ENCODE peak calls at places on chromosome 12, in five cellular contexts. One of them, this sample, is unnamed.

GRCh38 chr12:27462851-27463250 is 16.3 kb downstream of the SMCO2 start:
- DNase-seq in SK-N-SH: no peak
- DNase-seq in HepG2: no peak
- DNase-seq in H1: no peak
- DNase-seq in H9: no peak
- DNase-seq in this sample: no peak

GRCh38 chr12:87853448-87854003 is 175.7 kb downstream of the C12orf50 start:
- DNase-seq in SK-N-SH: no peak
- DNase-seq in HepG2: no peak
- DNase-seq in H1: no peak
- DNase-seq in H9: peak; percentile 38
- DNase-seq in this sample: no peak

GRCh38 chr12:126807312-126807711 is 1459.7 kb upstream of the TMEM132C start:
- DNase-seq in SK-N-SH: no peak
- DNase-seq in HepG2: no peak
- DNase-seq in H1: no peak
- DNase-seq in H9: no peak
- DNase-seq in this sample: no peak

GRCh38 chr12:65649126-65649525 is 175.2 kb upstream of the HMGA2 start:
- DNase-seq in SK-N-SH: no peak
- DNase-seq in HepG2: no peak
- DNase-seq in H1: no peak
- DNase-seq in H9: no peak
- DNase-seq in this sample: peak; percentile 99

GRCh38 chr12:71160585-71160984 is 2.8 kb upstream of the TSPAN8 start:
- DNase-seq in SK-N-SH: no peak
- DNase-seq in HepG2: no peak
- DNase-seq in H1: no peak
- DNase-seq in H9: no peak
- DNase-seq in this sample: peak; percentile 53

GRCh38 chr12:122990561-122990960 is 10.1 kb downstream of the ARL6IP4 start:
- DNase-seq in SK-N-SH: no peak
- DNase-seq in HepG2: no peak
- DNase-seq in H1: no peak
- DNase-seq in H9: no peak
- DNase-seq in this sample: no peak

GRCh38 chr12:70267550-70267949 is 24.3 kb downstream of the CNOT2 start:
- DNase-seq in SK-N-SH: no peak
- DNase-seq in HepG2: no peak
- DNase-seq in H1: no peak
- DNase-seq in H9: no peak
- DNase-seq in this sample: no peak

GRCh38 chr12:89433634-89434033 is 81.3 kb upstream of the DUSP6 start:
- DNase-seq in SK-N-SH: no peak
- DNase-seq in HepG2: no peak
- DNase-seq in H1: no peak
- DNase-seq in H9: no peak
- DNase-seq in this sample: no peak

GRCh38 chr12:51395283-51396230 is 4.4 kb upstream of the GALNT6 start:
- DNase-seq in SK-N-SH: peak; percentile 52
- DNase-seq in HepG2: no peak
- DNase-seq in H1: no peak
- DNase-seq in H9: peak; percentile 28
- DNase-seq in this sample: no peak

GRCh38 chr12:111434680-111435338 is 29.1 kb downstream of the SH2B3 start:
- DNase-seq in SK-N-SH: no peak
- DNase-seq in HepG2: no peak
- DNase-seq in H1: no peak
- DNase-seq in H9: no peak
- DNase-seq in this sample: no peak

GRCh38 chr12:46492471-46493351 is 120.1 kb upstream of the SLC38A2 start:
- DNase-seq in SK-N-SH: no peak
- DNase-seq in HepG2: peak; percentile 100
- DNase-seq in H1: no peak
- DNase-seq in H9: no peak
- DNase-seq in this sample: peak; percentile 89

GRCh38 chr12:62268956-62269355 is 8.8 kb downstream of the USP15 start:
- DNase-seq in SK-N-SH: no peak
- DNase-seq in HepG2: no peak
- DNase-seq in H1: no peak
- DNase-seq in H9: no peak
- DNase-seq in this sample: peak; percentile 67

GRCh38 chr12:108890208-108890607 is 10.3 kb downstream of the DAO start:
- DNase-seq in SK-N-SH: no peak
- DNase-seq in HepG2: no peak
- DNase-seq in H1: no peak
- DNase-seq in H9: peak; percentile 54
- DNase-seq in this sample: peak; percentile 50

GRCh38 chr12:31834158-31834557 is 105.3 kb upstream of the AMN1 start:
- DNase-seq in SK-N-SH: no peak
- DNase-seq in HepG2: no peak
- DNase-seq in H1: no peak
- DNase-seq in H9: no peak
- DNase-seq in this sample: no peak

GRCh38 chr12:20628999-20629398 is 66.1 kb upstream of the SLCO1C1 start:
- DNase-seq in SK-N-SH: no peak
- DNase-seq in HepG2: peak; percentile 70
- DNase-seq in H1: no peak
- DNase-seq in H9: no peak
- DNase-seq in this sample: no peak

GRCh38 chr12:20625531-20625930 is 69.6 kb upstream of the SLCO1C1 start:
- DNase-seq in SK-N-SH: no peak
- DNase-seq in HepG2: no peak
- DNase-seq in H1: no peak
- DNase-seq in H9: no peak
- DNase-seq in this sample: no peak

GRCh38 chr12:20627001-20627588 is 68.0 kb upstream of the SLCO1C1 start:
- DNase-seq in SK-N-SH: no peak
- DNase-seq in HepG2: no peak
- DNase-seq in H1: no peak
- DNase-seq in H9: no peak
- DNase-seq in this sample: no peak

GRCh38 chr12:20628388-20628787 is 66.7 kb upstream of the SLCO1C1 start:
- DNase-seq in SK-N-SH: no peak
- DNase-seq in HepG2: peak; percentile 80
- DNase-seq in H1: no peak
- DNase-seq in H9: no peak
- DNase-seq in this sample: no peak

DNA sequence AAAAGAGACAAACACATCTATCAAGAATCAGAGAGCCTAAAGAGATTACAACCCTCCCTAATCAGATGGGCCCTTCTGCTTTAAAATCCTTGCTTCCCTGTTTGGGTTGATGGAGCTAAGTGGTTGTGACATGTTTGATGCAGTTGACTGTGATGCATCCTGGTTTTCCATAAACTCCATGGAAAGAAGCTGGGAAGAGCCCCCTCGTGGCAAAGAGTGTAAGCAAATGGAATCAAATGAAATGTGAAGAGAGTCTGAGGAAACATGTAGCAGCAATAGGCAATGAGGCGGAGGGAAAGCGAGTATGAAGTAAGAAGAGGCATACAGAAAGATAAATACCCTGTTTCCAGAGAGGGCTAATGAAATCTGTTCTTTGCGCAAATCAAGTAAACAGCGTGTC is 70.4 kb upstream of the SLCO1C1 start:
- DNase-seq in SK-N-SH: peak; percentile 19
- DNase-seq in HepG2: peak; percentile 56
- DNase-seq in H1: no peak
- DNase-seq in H9: peak; percentile 67
- DNase-seq in this sample: peak; percentile 43
- TF ChIP-seq CTCF in SK-N-SH: peak; percentile 60
- TF ChIP-seq CTCF in HepG2: peak; percentile 47
- TF ChIP-seq CTCF in H1: peak; percentile 60
- TF ChIP-seq CTCF in H9: peak; percentile 69
- TF ChIP-seq CTCF in this sample: peak; percentile 52

GRCh38 chr12:53966385-53967133 is 6.4 kb upstream of the HOXC11 start:
- DNase-seq in SK-N-SH: no peak
- DNase-seq in HepG2: no peak
- DNase-seq in H1: no peak
- DNase-seq in H9: no peak
- DNase-seq in this sample: no peak
- H4K20me1 ChIP-seq in SK-N-SH: peaks cover 12% of the 10 kb centered on the region
- H4K20me1 ChIP-seq in HepG2: peaks cover 2% of the 10 kb centered on the region
- H4K20me1 ChIP-seq in H1: peaks cover 22% of the 10 kb centered on the region
- H4K20me1 ChIP-seq in H9: no peaks in the 10 kb centered on the region
- H4K20me1 ChIP-seq in this sample: no peaks in the 10 kb centered on the region

DNA sequence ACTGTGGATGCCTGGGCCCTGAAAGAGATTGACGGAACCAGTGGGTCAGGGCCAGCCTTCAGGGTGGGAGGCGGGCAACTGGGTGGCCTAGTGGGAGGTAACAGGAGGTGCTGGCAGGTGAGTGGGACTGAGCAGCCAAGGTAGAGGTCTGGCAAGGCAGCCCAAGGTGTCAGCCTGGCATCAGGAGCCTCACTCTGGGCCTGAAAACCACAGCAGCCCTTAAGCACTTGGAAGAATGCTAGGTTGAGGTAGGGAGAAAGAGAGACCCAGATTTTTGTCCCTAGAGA is 315.8 kb upstream of the PRICKLE1 start:
- DNase-seq in SK-N-SH: no peak
- DNase-seq in HepG2: no peak
- DNase-seq in H1: no peak
- DNase-seq in H9: no peak
- DNase-seq in this sample: no peak
- H3K27ac ChIP-seq in SK-N-SH: no peak overlapping the region
- H3K27ac ChIP-seq in HepG2: no peak overlapping the region
- H3K27ac ChIP-seq in H1: no peak overlapping the region
- H3K27ac ChIP-seq in H9: no peak overlapping the region
- H3K27ac ChIP-seq in this sample: no peak overlapping the region

DNA sequence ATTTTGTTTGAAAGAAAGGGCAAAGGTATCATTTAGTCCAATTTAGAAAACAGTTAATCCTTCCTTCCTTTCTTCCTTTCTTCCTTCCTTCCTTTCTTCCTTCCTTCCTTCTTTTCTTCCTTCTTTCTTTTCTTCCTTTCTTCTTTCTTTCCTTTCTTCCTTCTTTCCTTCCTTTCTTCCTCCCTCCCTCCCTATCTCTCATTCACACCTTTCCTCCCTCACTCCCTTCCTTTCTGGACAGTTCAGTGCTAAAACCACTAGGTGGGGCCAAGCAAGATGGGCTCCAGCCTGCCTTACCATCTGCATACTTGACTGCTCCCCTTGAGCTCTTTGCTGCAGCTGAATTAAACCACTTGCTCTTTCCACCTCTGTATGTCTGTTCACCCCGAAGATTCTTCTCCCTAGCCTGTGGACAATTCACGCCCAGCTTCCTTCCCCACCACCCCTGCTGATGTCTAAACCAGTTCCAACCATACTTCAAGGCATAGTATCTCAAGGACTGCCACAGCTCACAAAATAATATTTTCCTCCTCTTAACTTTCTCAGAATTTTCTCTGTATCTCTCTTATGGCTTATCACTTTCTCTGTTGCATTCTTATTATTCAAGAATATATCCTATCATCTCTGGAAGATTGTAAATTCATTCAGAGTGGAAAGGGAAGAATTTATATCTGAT is 78.0 kb downstream of the DBX2 start:
- DNase-seq in SK-N-SH: peak; percentile 46
- DNase-seq in HepG2: peak; percentile 16
- DNase-seq in H1: no peak
- DNase-seq in H9: peak; percentile 67
- DNase-seq in this sample: peak; percentile 43
- TF ChIP-seq CTCF in SK-N-SH: peak; percentile 57
- TF ChIP-seq CTCF in HepG2: peak; percentile 64
- TF ChIP-seq CTCF in H1: peak; percentile 75
- TF ChIP-seq CTCF in H9: peak; percentile 80
- TF ChIP-seq CTCF in this sample: peak; percentile 70